ENCODE peak calls at places on chromosome 11, in seven cellular contexts. U is Panc1, W is HepG2, P is HCT116, L is K562, B is GM12878, Q is upper lobe of left lung. J is an unnamed sample.

GRCh38 chr11:44363116-44363515 is 53.2 kb upstream of the ALX4 start:
- ATAC-seq in U (no peak), W (no peak), P (no peak), L (no peak), B (no peak), Q (no peak), J (no peak)

GRCh38 chr11:29333993-29334780 is 682.6 kb downstream of the KCNA4 start:
- ATAC-seq in U (peak; percentile 70), W (peak; percentile 91), P (peak; percentile 88), L (no peak), B (peak; percentile 87), Q (no peak), J (no peak)

GRCh38 chr11:56799691-56800090 is 51.2 kb upstream of the OR9G4 start:
- ATAC-seq in U (no peak), W (no peak), P (no peak), L (no peak), B (no peak), Q (no peak), J (no peak)

GRCh38 chr11:1793091-1793490 is 29.4 kb upstream of the CTSD start:
- ATAC-seq in U (no peak), W (no peak), P (no peak), L (no peak), B (no peak), Q (no peak), J (no peak)

GRCh38 chr11:78203184-78203583 is 14.5 kb downstream of the USP35 start:
- ATAC-seq in U (no peak), W (no peak), P (no peak), L (no peak), B (no peak), Q (no peak), J (no peak)

GRCh38 chr11:10876168-10876567 is 18.3 kb upstream of the ZBED5 start:
- ATAC-seq in U (peak; percentile 68), W (no peak), P (no peak), L (no peak), B (no peak), Q (no peak), J (no peak)

GRCh38 chr11:72433455-72434061 is 773 bp downstream of the CLPB start:
- ATAC-seq in U (no peak), W (no peak), P (no peak), L (no peak), B (peak; percentile 3), Q (peak; percentile 0), J (no peak)

GRCh38 chr11:60950933-60951610 is 904 bp downstream of the SLC15A3 start:
- ATAC-seq in U (no peak), W (no peak), P (no peak), L (no peak), B (peak; percentile 22), Q (peak; percentile 39), J (peak; percentile 23)

GRCh38 chr11:112293614-112294013 is 33.0 kb upstream of the PLET1 start:
- ATAC-seq in U (no peak), W (no peak), P (no peak), L (no peak), B (no peak), Q (no peak), J (no peak)

GRCh38 chr11:26778000-26778757 is 56.3 kb upstream of the SLC5A12 start:
- ATAC-seq in U (no peak), W (no peak), P (no peak), L (no peak), B (peak; percentile 84), Q (no peak), J (peak; percentile 9)

GRCh38 chr11:109140426-109140825 is 281.6 kb upstream of the C11orf87 start:
- ATAC-seq in U (no peak), W (no peak), P (no peak), L (no peak), B (no peak), Q (no peak), J (no peak)

GRCh38 chr11:11125618-11126017 is 227.4 kb downstream of the CSNK2A3 start:
- ATAC-seq in U (no peak), W (no peak), P (no peak), L (no peak), B (no peak), Q (no peak), J (no peak)

GRCh38 chr11:12994476-12994875 is 14.6 kb upstream of the RASSF10 start:
- ATAC-seq in U (no peak), W (no peak), P (no peak), L (peak; percentile 54), B (no peak), Q (no peak), J (no peak)

GRCh38 chr11:65320386-65321075 is 5.9 kb downstream of the CDC42EP2 start:
- ATAC-seq in U (no peak), W (no peak), P (no peak), L (no peak), B (no peak), Q (no peak), J (no peak)

GRCh38 chr11:74464746-74465145 is 2.6 kb downstream of the KCNE3 start:
- ATAC-seq in U (no peak), W (no peak), P (no peak), L (no peak), B (no peak), Q (no peak), J (no peak)

GRCh38 chr11:9320047-9320446 is 5.7 kb upstream of the TMEM41B start:
- ATAC-seq in U (no peak), W (no peak), P (no peak), L (peak; percentile 48), B (no peak), Q (no peak), J (no peak)

GRCh38 chr11:78291754-78292108 is 103.0 kb downstream of the USP35 start:
- ATAC-seq in U (no peak), W (no peak), P (no peak), L (peak; percentile 23), B (no peak), Q (no peak), J (no peak)

GRCh38 chr11:35354644-35355043 is 64.7 kb downstream of the SLC1A2 start:
- ATAC-seq in U (no peak), W (no peak), P (no peak), L (no peak), B (no peak), Q (no peak), J (no peak)

GRCh38 chr11:111707039-111707690 is 59.0 kb downstream of the PPP2R1B start:
- ATAC-seq in U (no peak), W (no peak), P (no peak), L (no peak), B (no peak), Q (peak; percentile 81), J (peak; percentile 84)

GRCh38 chr11:86179646-86180064 is 64.9 kb upstream of the EED start:
- ATAC-seq in U (no peak), W (no peak), P (no peak), L (no peak), B (no peak), Q (no peak), J (no peak)
- TF ChIP-seq POLR2AphosphoS5 in U (no peak), W (no peak), P (no peak), L (no peak), B (no peak), Q (no peak), J (no peak)

DNA sequence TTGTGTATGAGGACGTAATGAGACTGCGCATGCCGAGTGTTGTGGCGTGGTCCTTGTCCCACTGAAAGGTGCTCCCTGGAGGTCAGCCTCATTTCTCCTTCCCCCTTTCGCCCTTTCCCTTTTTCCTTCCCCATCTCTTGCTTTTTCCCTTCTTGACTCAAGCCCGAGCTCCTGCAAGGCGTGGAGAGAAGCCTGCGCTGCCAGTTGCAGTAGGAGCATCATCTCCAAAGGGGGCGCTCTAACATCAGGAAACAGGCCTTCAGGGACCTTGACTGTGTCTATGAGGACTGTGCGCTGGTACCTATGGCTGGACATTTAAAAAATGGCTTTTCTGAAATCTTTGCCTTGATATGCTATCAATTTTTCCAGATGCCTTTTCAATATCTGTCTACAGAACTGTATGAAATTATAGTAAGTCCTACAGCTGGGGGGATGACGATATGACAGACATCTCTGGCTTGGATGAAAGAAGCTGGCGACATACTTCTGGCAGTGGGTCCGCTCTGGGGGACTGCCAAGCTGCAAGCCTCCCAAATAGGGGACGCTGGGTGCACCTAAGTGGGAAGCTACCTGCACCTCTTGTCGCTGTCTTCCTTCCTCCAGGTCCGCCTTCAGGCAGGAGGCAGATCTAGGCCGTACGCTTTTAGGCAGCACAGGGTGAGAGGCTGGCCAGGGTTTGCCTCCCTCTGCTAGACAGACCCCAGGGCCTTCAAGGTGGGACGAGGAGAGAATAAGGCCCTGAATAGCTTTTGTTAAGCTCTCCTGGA is 96.5 kb downstream of the NXPE2 start:
- ATAC-seq in U (peak; percentile 88), W (peak; percentile 96), P (peak; percentile 52), L (peak; percentile 99), B (peak; percentile 60), Q (peak; percentile 47), J (no peak)
- TF ChIP-seq CTCF in U (peak; percentile 85), W (peak; percentile 87), P (peak; percentile 58), L (peak; percentile 76), B (peak; percentile 60), Q (peak; percentile 70), J (peak; percentile 31)

DNA sequence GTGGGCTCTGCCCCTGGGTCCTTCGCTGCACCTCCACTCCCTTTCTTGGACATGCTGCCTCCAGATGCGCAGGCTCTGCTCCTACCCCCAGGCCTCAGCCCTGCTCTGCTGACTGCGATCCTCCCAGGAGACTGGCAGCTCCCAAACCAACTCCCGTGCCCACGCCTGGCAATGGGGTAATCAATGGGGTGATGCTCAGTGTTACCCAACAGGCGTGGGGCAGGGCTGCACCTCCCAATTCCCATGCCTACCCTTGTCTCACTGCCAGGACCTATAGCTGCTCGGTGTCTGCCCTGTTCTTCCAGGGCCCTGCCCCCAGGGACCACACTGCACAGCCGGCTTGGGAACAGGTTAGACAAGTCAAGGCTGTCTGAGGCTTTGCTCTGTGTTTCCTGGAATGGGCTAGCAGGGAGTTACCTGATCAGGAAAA is at the start of gene ALDH3B2:
- ATAC-seq in U (no peak), W (no peak), P (peak; percentile 73), L (no peak), B (no peak), Q (peak; percentile 44), J (no peak)
- TF ChIP-seq POLR2AphosphoS5 in U (no peak), W (no peak), P (no peak), L (no peak), B (no peak), Q (peak; percentile 61), J (no peak)

DNA sequence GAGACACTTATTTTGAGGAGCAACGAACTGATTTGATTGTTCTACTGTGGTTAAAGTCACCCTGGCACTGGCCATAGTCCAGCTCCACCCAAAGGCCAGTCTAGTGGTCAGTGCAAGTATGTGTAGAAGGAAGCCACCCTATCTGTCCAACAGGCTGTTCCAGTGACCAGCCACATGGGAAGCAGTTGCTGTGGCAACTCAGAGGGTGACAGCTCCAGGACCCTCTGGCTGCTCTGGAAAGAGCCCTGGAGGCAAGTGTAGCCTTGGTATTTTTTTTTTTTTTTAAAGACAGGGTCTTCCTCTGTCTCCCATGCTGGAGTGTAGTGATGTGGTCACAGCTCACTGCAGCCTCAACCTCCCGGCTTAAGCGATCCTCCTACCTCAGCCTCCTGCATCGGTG is 27.8 kb downstream of the LMO1 start:
- ATAC-seq in U (no peak), W (no peak), P (no peak), L (no peak), B (no peak), Q (no peak), J (no peak)
- TF ChIP-seq CTCF in U (no peak), W (no peak), P (no peak), L (no peak), B (no peak), Q (no peak), J (no peak)

J was measured in gastroesophageal sphincter.